ENCODE peak calls at places on chromosomes 13 and 19, in seven cellular contexts. I is NCI-H1092 treated with DMSO at 0.1 percent for 48 hours; H is IMR-90; T is posterior vena cava; N is mesenteric fat pad; B is T-helper 2 cell; O is stimulated activated CD4-positive, alpha-beta T cell treated with anti-CD3 and anti-CD28 coated beads, Interleukin-2, amount 100 ng/mL, for 48 hours. Z is an unnamed sample.

GRCh38 chr13:27644302-27644701 is 22.6 kb downstream of the POLR1D start:
- DNase-seq in I (no peak), H (peak; percentile 92), T (no peak), N (no peak), B (no peak), O (no peak), Z (peak; percentile 63)

GRCh38 chr19:32676186-32676894 is 692 bp downstream of the RGS9BP start:
- DNase-seq in I (peak; percentile 5), H (no peak), T (peak; percentile 82), N (no peak), B (no peak), O (no peak), Z (no peak)

GRCh38 chr13:32264407-32264806 is 50.8 kb downstream of the ZAR1L start:
- DNase-seq in I (no peak), H (peak; percentile 55), T (peak; percentile 86), N (no peak), B (no peak), O (no peak), Z (peak; percentile 55)

GRCh38 chr13:41354416-41354815 is 43.3 kb downstream of the NAA16 start:
- DNase-seq in I (no peak), H (peak; percentile 18), T (no peak), N (no peak), B (no peak), O (no peak), Z (no peak)

GRCh38 chr19:18330865-18331264 is 8.0 kb upstream of the LSM4 start:
- DNase-seq in I (no peak), H (no peak), T (no peak), N (no peak), B (no peak), O (no peak), Z (no peak)

GRCh38 chr13:75173457-75174356 is 308.3 kb downstream of the TBC1D4 start:
- DNase-seq in I (no peak), H (no peak), T (no peak), N (no peak), B (no peak), O (no peak), Z (peak; percentile 45)

GRCh38 chr13:30477346-30478235 is 11.9 kb upstream of the HMGB1 start:
- DNase-seq in I (no peak), H (no peak), T (no peak), N (no peak), B (no peak), O (no peak), Z (no peak)

GRCh38 chr19:2150794-2151338 is 500 bp downstream of the AP3D1 start:
- DNase-seq in I (no peak), H (no peak), T (no peak), N (no peak), B (no peak), O (no peak), Z (peak; percentile 16)

GRCh38 chr13:20351279-20352022 is 119.3 kb upstream of the GJB6 start:
- DNase-seq in I (no peak), H (peak; percentile 75), T (no peak), N (no peak), B (no peak), O (no peak), Z (peak; percentile 72)

GRCh38 chr19:5698635-5699422 is 8.7 kb downstream of the RPL36 start:
- DNase-seq in I (no peak), H (no peak), T (peak; percentile 73), N (no peak), B (no peak), O (no peak), Z (no peak)

GRCh38 chr13:27035892-27036235 is 135.7 kb downstream of the USP12 start:
- DNase-seq in I (no peak), H (peak; percentile 56), T (no peak), N (peak; percentile 60), B (no peak), O (no peak), Z (no peak)

GRCh38 chr13:30577381-30577780 is 40.3 kb upstream of the USPL1 start:
- DNase-seq in I (no peak), H (peak; percentile 95), T (no peak), N (no peak), B (no peak), O (no peak), Z (peak; percentile 95)

GRCh38 chr19:10110076-10110971 is 1.2 kb upstream of the P2RY11 start:
- DNase-seq in I (no peak), H (no peak), T (no peak), N (no peak), B (no peak), O (no peak), Z (no peak)

GRCh38 chr19:30222428-30222873 is 149.7 kb upstream of the ZNF536 start:
- DNase-seq in I (no peak), H (no peak), T (no peak), N (peak; percentile 81), B (no peak), O (no peak), Z (no peak)

GRCh38 chr13:74047925-74048324 is 86.3 kb downstream of the KLF12 start:
- DNase-seq in I (no peak), H (no peak), T (no peak), N (no peak), B (no peak), O (no peak), Z (peak; percentile 34)

GRCh38 chr19:58400638-58400915 is 5.1 kb downstream of the RNF225 start:
- DNase-seq in I (peak; percentile 42), H (no peak), T (no peak), N (no peak), B (no peak), O (no peak), Z (no peak)

GRCh38 chr13:43848250-43848649 is 31.3 kb downstream of the CCDC122 start:
- DNase-seq in I (no peak), H (peak; percentile 71), T (no peak), N (no peak), B (no peak), O (no peak), Z (peak; percentile 73)

GRCh38 chr13:76812971-76813691 is 73.1 kb downstream of the KCTD12 start:
- DNase-seq in I (no peak), H (no peak), T (peak; percentile 89), N (no peak), B (no peak), O (no peak), Z (no peak)

GRCh38 chr19:38507551-38508127 is 74.1 kb downstream of the RYR1 start:
- DNase-seq in I (no peak), H (no peak), T (no peak), N (no peak), B (no peak), O (no peak), Z (no peak)

GRCh38 chr13:57634829-57635165 is 3.3 kb downstream of the PCDH17 start:
- DNase-seq in I (no peak), H (no peak), T (peak; percentile 83), N (no peak), B (no peak), O (no peak), Z (no peak)

GRCh38 chr13:78478183-78478582 is 125.2 kb downstream of the POU4F1 start:
- DNase-seq in I (no peak), H (no peak), T (no peak), N (no peak), B (no peak), O (no peak), Z (no peak)

GRCh38 chr13:88701551-88701950 is 1030.4 kb downstream of the SLITRK5 start:
- DNase-seq in I (no peak), H (no peak), T (no peak), N (no peak), B (no peak), O (no peak), Z (no peak)

GRCh38 chr13:52961196-52961845 is 67.3 kb upstream of the OLFM4 start:
- DNase-seq in I (no peak), H (no peak), T (no peak), N (no peak), B (no peak), O (no peak), Z (no peak)

GRCh38 chr19:48967346-48968178 is 2.5 kb downstream of the FTL start:
- DNase-seq in I (no peak), H (peak; percentile 67), T (no peak), N (no peak), B (no peak), O (no peak), Z (peak; percentile 68)

GRCh38 chr19:47819841-47820244 is 1.9 kb upstream of the CRX start:
- DNase-seq in I (no peak), H (no peak), T (no peak), N (no peak), B (no peak), O (no peak), Z (no peak)

GRCh38 chr13:39538826-39539555 is 64.0 kb downstream of the LHFPL6 start:
- DNase-seq in I (peak; percentile 99), H (peak; percentile 81), T (no peak), N (no peak), B (no peak), O (no peak), Z (peak; percentile 80)

GRCh38 chr19:39411006-39411831 is 1.2 kb upstream of the PLEKHG2 start:
- DNase-seq in I (no peak), H (peak; percentile 68), T (peak; percentile 93), N (no peak), B (no peak), O (no peak), Z (peak; percentile 52)

GRCh38 chr13:46556380-46556779 is 3.4 kb downstream of the LRCH1 start:
- DNase-seq in I (no peak), H (no peak), T (no peak), N (no peak), B (no peak), O (no peak), Z (no peak)

GRCh38 chr19:7982103-7982502 is 23.3 kb downstream of the ELAVL1 start:
- DNase-seq in I (no peak), H (no peak), T (peak; percentile 52), N (no peak), B (no peak), O (no peak), Z (no peak)

GRCh38 chr19:4694211-4694987 is 24.3 kb upstream of the MYDGF start:
- DNase-seq in I (no peak), H (peak; percentile 94), T (no peak), N (no peak), B (no peak), O (no peak), Z (peak; percentile 99)

GRCh38 chr19:16136185-16137067 is 7.1 kb upstream of the HSH2D start:
- DNase-seq in I (peak; percentile 32), H (no peak), T (no peak), N (no peak), B (no peak), O (no peak), Z (no peak)

GRCh38 chr13:111216166-111216960 is 101.3 kb downstream of the ARHGEF7 start:
- DNase-seq in I (peak; percentile 83), H (peak; percentile 27), T (no peak), N (no peak), B (no peak), O (peak; percentile 12), Z (peak; percentile 50)

GRCh38 chr13:95391325-95391724 is 90.1 kb upstream of the ABCC4 start:
- DNase-seq in I (no peak), H (no peak), T (no peak), N (no peak), B (no peak), O (no peak), Z (no peak)

GRCh38 chr13:89514534-89515312 is 1832.8 kb upstream of the MIR17HG start:
- DNase-seq in I (peak; percentile 76), H (peak; percentile 8), T (no peak), N (no peak), B (no peak), O (no peak), Z (no peak)

Z was measured in EH.